ENCODE peak calls at places on chromosomes 13 and 19, in ten cellular contexts. E, J, F, O, H, V, K, N, U and R are unnamed samples.

GRCh38 chr13:32314968-32315254 is 252 bp downstream of the ZAR1L start:
- DNase-seq in O (no peak), K (no peak), N (peak), H (peak), F (peak), U (peak), J (peak), V (peak), E (peak), R (no peak)

GRCh38 chr19:20840371-20840770 is 64.3 kb downstream of the ZNF66 start:
- DNase-seq in H (no peak), N (no peak), K (no peak), F (no peak), J (no peak), O (no peak), E (no peak), U (no peak), V (no peak), R (no peak)

GRCh38 chr19:4120933-4121612 is 2.8 kb downstream of the MAP2K2 start:
- DNase-seq in U (no peak), O (no peak), J (no peak), E (no peak), K (no peak), N (no peak), F (no peak), V (no peak), H (no peak), R (no peak)

GRCh38 chr19:52716578-52716977 is 18.3 kb downstream of the ZNF611 start:
- DNase-seq in K (no peak), E (no peak), N (no peak), O (no peak), H (no peak), V (no peak), U (no peak), F (no peak), J (no peak), R (no peak)

GRCh38 chr19:16779539-16780163 is 49.5 kb upstream of the SIN3B start:
- DNase-seq in V (no peak), J (no peak), H (no peak), F (no peak), N (no peak), E (no peak), U (no peak), K (no peak), O (no peak), R (no peak)

GRCh38 chr19:57231686-57232085 is 863 bp downstream of the AURKC start:
- DNase-seq in J (no peak), H (no peak), N (no peak), V (no peak), F (no peak), E (no peak), O (no peak), U (no peak), K (no peak), R (no peak)

GRCh38 chr19:4705413-4706131 is 18.1 kb downstream of the DPP9 start:
- DNase-seq in U (no peak), O (no peak), F (no peak), V (no peak), K (no peak), H (peak), N (peak), E (no peak), J (peak), R (no peak)

GRCh38 chr13:94412870-94413269 is 66.6 kb downstream of the DCT start:
- DNase-seq in J (no peak), E (no peak), F (no peak), H (no peak), K (no peak), U (no peak), N (no peak), V (no peak), O (no peak), R (no peak)

GRCh38 chr13:110116072-110116487 is 190.9 kb downstream of the COL4A1 start:
- DNase-seq in K (peak), O (peak), N (peak), F (peak), U (peak), V (peak), H (no peak), J (peak), E (peak), R (no peak)

GRCh38 chr13:112247471-112248405 is 128.4 kb upstream of the SPACA7 start:
- DNase-seq in N (no peak), F (no peak), H (no peak), E (no peak), U (no peak), J (no peak), V (no peak), K (no peak), O (no peak), R (no peak)

DNA sequence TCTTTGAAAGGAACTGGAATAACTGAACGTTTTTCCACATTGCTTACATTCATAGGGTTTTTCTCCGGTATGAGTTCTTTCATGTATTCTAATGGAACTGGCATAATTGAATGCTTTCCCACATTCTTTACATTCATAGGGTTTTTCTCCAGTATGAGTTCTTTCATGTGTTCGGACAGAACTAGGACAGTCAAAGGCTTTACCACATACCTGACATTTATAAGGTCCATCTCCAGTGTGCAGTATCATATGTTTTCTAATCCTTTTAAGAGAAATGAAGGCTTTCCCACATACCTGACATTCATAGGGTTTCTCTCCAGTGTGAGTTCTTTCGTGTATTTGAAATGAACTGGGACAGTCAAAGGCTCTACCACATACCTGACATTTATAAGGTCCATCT is 24.7 kb downstream of the ZNF564 start:
- DNase-seq in N (no peak), E (no peak), U (no peak), J (no peak), V (no peak), H (no peak), K (no peak), F (no peak), O (no peak), R (no peak)
- H3K4me3 ChIP-seq in N (no peak), E (no peak), U (no peak), J (no peak), V (no peak), H (no peak), K (no peak), F (no peak), O (no peak), R (no peak)

GRCh38 chr13:108313382-108313781 is 43.9 kb downstream of the TNFSF13B start:
- DNase-seq in N (no peak), U (no peak), F (no peak), O (no peak), E (no peak), J (no peak), H (no peak), K (no peak), V (no peak), R (no peak)

GRCh38 chr13:108315273-108315672 is 45.8 kb downstream of the TNFSF13B start:
- DNase-seq in E (no peak), J (no peak), O (no peak), K (no peak), N (no peak), V (no peak), F (no peak), H (no peak), U (no peak), R (no peak)

GRCh38 chr13:108315955-108316354 is 46.4 kb downstream of the TNFSF13B start:
- DNase-seq in U (no peak), N (no peak), V (no peak), E (no peak), O (no peak), F (no peak), J (no peak), K (no peak), H (no peak), R (no peak)
- TF ChIP-seq POLR2A in U (no peak), N (no peak), V (no peak), E (no peak), O (no peak), F (no peak), J (no peak), K (no peak), H (no peak), R (no peak)

GRCh38 chr19:50205681-50206138 is 2.3 kb downstream of the MYH14 start:
- DNase-seq in F (no peak), U (peak), V (no peak), N (peak), E (peak), J (no peak), O (no peak), K (no peak), H (peak), R (no peak)
- H3K4me3 ChIP-seq in F (no peak), U (peak), V (no peak), N (peak), E (peak), J (peak), O (no peak), K (no peak), H (peak), R (peak)

GRCh38 chr13:48532146-48532472 is 771 bp downstream of the RCBTB2 start:
- DNase-seq in U (no peak), H (no peak), E (no peak), J (no peak), O (no peak), N (no peak), K (no peak), V (no peak), F (peak), R (no peak)

GRCh38 chr13:48533207-48533499 is 273 bp upstream of the RCBTB2 start:
- DNase-seq in H (no peak), F (no peak), J (no peak), K (no peak), U (no peak), O (no peak), E (no peak), N (no peak), V (no peak), R (no peak)

GRCh38 chr13:48533986-48534600 is 1.2 kb upstream of the RCBTB2 start:
- DNase-seq in K (no peak), V (no peak), J (no peak), O (no peak), H (no peak), N (no peak), U (no peak), F (no peak), E (no peak), R (no peak)

GRCh38 chr13:48531416-48532145 is 1.3 kb downstream of the RCBTB2 start:
- DNase-seq in N (no peak), V (no peak), H (no peak), U (no peak), E (no peak), F (no peak), O (no peak), J (no peak), K (no peak), R (no peak)

DNA sequence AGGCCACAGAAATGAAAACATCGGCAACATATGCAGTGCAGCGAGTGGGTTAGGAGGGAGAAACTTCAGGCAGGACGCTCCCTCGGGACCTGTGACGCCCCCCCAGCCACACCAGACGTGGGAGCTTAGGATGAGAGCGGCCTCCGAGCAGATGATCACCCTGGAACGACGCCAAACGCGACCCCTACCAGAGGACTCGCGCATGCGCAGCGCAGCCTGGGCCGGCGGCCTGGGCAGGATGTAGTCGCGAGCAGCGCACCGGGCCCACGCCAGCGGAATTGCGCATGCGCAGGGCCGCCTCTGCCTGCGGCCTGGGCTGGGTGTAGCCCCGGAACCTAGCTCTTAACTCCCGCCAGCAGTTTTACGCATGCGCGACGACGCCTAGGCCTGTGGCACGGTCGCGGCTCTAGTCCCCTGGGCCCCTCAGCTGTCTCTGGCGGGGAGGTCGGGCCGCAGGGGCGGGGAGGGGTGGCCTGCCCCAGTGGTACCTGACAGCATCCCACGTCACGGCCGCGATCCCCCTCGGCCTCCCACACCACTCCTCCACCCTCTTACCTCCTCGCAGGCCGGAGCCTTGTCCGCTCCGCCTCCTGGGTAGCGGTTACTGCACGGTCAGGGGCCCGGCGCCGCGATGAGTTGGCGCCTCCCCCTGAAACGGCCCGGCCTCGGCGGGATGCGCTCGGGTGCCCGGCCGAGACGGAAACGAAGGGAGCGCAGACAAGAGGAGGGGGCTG is at the start of gene RCBTB2:
- DNase-seq in J (peak), V (peak), K (peak), F (peak), U (peak), N (peak), H (peak), E (peak), O (peak), R (peak)
- TF ChIP-seq POLR2A in J (peak), V (peak), K (peak), F (peak), U (peak), N (peak), H (peak), E (no peak), O (peak), R (peak)

GRCh38 chr19:18091217-18091608 is 4.5 kb upstream of the IL12RB1 start:
- DNase-seq in F (no peak), K (no peak), E (peak), N (peak), U (peak), H (peak), O (no peak), V (no peak), J (peak), R (no peak)
- H3K4me3 ChIP-seq in F (no peak), K (no peak), E (no peak), N (no peak), U (no peak), H (no peak), O (no peak), V (no peak), J (no peak), R (no peak)

GRCh38 chr19:48738557-48739399 is 1.6 kb downstream of the RASIP1 start:
- DNase-seq in K (peak), O (peak), J (peak), F (peak), H (peak), U (peak), V (peak), N (peak), E (peak), R (no peak)

GRCh38 chr19:48740705-48741030 is 258 bp upstream of the RASIP1 start:
- DNase-seq in H (no peak), U (no peak), E (no peak), F (no peak), N (no peak), V (no peak), O (no peak), J (peak), K (no peak), R (no peak)

GRCh38 chr19:48737360-48737998 is 2.9 kb downstream of the RASIP1 start:
- DNase-seq in E (peak), U (no peak), F (no peak), N (peak), H (no peak), K (no peak), V (peak), O (peak), J (peak), R (no peak)

GRCh38 chr19:48739835-48740704 is at the start of gene RASIP1:
- DNase-seq in J (peak), N (peak), V (no peak), E (no peak), U (peak), K (no peak), H (no peak), F (no peak), O (no peak), R (no peak)

GRCh38 chr19:48739400-48739825 is 997 bp downstream of the RASIP1 start:
- DNase-seq in U (no peak), H (no peak), V (no peak), N (no peak), O (no peak), K (no peak), J (no peak), F (no peak), E (no peak), R (no peak)
- TF ChIP-seq POLR2A in U (no peak), H (no peak), V (no peak), N (no peak), O (no peak), K (no peak), J (no peak), F (no peak), E (no peak), R (no peak)

GRCh38 chr13:28425796-28426195 is 69.1 kb downstream of the FLT1 start:
- DNase-seq in E (no peak), O (no peak), V (no peak), J (no peak), H (no peak), U (no peak), K (no peak), F (peak), N (no peak), R (no peak)

GRCh38 chr13:28421674-28422410 is 73.1 kb downstream of the FLT1 start:
- DNase-seq in U (no peak), N (no peak), H (no peak), K (no peak), J (no peak), V (no peak), O (no peak), F (no peak), E (no peak), R (no peak)

GRCh38 chr13:28423010-28423409 is 71.9 kb downstream of the FLT1 start:
- DNase-seq in H (no peak), F (no peak), V (no peak), N (peak), E (no peak), K (no peak), J (peak), U (peak), O (peak), R (no peak)
- H3K4me3 ChIP-seq in H (no peak), F (no peak), V (no peak), N (no peak), E (no peak), K (no peak), J (no peak), U (no peak), O (no peak), R (no peak)

DNA sequence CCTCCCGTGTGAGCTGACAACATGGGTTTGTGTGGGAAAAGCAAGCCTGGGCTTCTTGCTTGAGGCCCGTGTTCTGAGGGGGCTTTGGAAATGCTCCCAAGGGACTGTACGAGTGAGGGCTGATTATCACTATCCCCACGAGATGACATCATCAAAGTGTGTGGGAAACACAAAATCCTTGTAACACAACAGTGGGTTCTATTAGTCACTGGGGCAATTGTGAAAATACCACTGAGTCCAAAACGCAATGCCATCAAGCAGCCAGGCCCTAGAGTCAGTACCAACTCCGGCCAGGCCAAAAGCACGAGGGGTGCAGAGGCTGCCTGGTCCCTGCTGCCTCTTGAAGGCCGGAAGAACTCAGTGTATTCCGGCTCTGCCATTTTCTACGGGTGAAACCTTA is 29.6 kb downstream of the CAPS start:
- DNase-seq in V (no peak), H (no peak), E (no peak), O (no peak), J (no peak), F (peak), U (no peak), K (no peak), N (no peak), R (no peak)
- TF ChIP-seq POLR2A in V (no peak), H (no peak), E (no peak), O (no peak), J (no peak), F (no peak), U (no peak), K (no peak), N (no peak), R (no peak)

GRCh38 chr13:99658266-99658991 is 157.2 kb downstream of the TM9SF2 start:
- DNase-seq in U (peak), J (peak), O (no peak), E (peak), N (peak), K (peak), F (peak), H (peak), V (peak), R (no peak)
- H3K4me3 ChIP-seq in U (peak), J (peak), O (no peak), E (peak), N (peak), K (peak), F (peak), H (peak), V (peak), R (peak)

DNA sequence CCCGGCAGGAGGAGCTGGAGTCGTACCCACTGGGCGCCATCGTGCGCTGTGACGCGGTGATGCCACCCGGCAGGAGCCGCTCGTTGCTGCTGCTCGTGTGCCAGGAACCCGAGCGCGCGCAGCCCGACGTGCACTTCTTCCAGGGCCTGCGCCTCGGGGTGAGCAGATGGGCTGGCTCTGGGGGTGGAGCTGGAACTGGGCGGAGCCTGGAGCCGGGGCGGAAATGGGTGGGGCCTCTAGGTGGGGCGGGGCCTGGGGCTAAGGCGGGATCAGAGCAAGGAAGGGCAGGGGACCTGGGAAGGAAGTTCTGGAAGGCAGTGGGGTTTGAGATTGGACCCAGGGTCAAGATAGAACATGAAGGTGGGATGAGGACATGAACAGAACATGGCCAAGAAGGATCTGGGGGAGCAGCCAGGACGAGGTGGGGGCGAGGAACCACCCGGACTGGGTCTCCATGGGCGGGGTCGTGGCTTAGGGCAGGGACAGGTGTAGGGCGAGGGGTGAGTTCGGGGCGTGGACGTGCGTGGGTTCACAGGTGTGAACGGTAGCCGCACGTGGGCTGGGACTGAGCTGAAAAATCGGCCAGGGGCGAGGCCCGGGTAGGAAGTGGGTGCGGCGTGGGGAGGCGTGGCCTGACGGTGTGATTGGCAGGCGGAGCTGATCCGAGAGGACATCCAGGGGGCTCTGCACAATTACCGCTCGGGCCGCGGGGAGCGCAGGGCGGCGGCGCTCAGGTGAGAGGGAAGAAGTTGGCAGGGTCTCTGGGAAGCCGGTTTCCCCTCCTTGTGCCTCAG is 4.6 kb downstream of the EPS8L1 start:
- DNase-seq in U (peak), J (peak), H (peak), V (peak), K (peak), N (peak), O (peak), F (peak), E (peak), R (no peak)
- TF ChIP-seq POLR2A in U (no peak), J (no peak), H (no peak), V (peak), K (no peak), N (no peak), O (no peak), F (no peak), E (no peak), R (peak)